ENCODE peak calls at places on chromosomes 4 and X, in four cellular contexts. L, Z, T and Y are unnamed samples.

GRCh38 chr4:11271263-11271662 is 157.4 kb downstream of the HS3ST1 start:
- DNase-seq in L (no peak), Z (no peak), T (no peak), Y (no peak)

GRCh38 chrX:35919536-35920309 is at the start of gene CFAP47:
- DNase-seq in T (peak), Z (no peak), L (no peak), Y (no peak)

GRCh38 chr4:90328558-90328957 is 201.4 kb downstream of the CCSER1 start:
- DNase-seq in Z (peak), L (no peak), T (peak), Y (peak)

GRCh38 chr4:133711817-133712216 is 489.8 kb downstream of the PABPC4L start:
- DNase-seq in T (no peak), Z (no peak), L (no peak), Y (no peak)

GRCh38 chr4:114383721-114384120 is 214.9 kb upstream of the UGT8 start:
- DNase-seq in T (no peak), L (no peak), Z (peak), Y (no peak)

GRCh38 chrX:154751121-154751668 is 318 bp upstream of the GAB3 start:
- DNase-seq in Z (no peak), T (peak), L (no peak), Y (no peak)

GRCh38 chr4:154490589-154491340 is 834 bp downstream of the DCHS2 start:
- DNase-seq in Z (peak), L (peak), T (no peak), Y (no peak)

GRCh38 chrX:16946971-16947562 is 609 bp downstream of the REPS2 start:
- DNase-seq in Z (no peak), T (peak), L (no peak), Y (peak)

GRCh38 chr4:26325191-26325590 is 4.4 kb downstream of the RBPJ start:
- DNase-seq in T (no peak), L (no peak), Z (peak), Y (peak)

GRCh38 chrX:31921236-31921635 is 849.4 kb upstream of the FTHL17 start:
- DNase-seq in T (no peak), L (no peak), Z (no peak), Y (no peak)

GRCh38 chr4:84499065-84499982 is at the start of gene NKX6-1:
- DNase-seq in T (peak), Z (peak), L (no peak), Y (no peak)

GRCh38 chrX:55057691-55058249 is 17.1 kb upstream of the PAGE2B start:
- DNase-seq in Z (peak), L (peak), T (no peak), Y (peak)

GRCh38 chrX:15909605-15910004 is 55.0 kb upstream of the AP1S2 start:
- DNase-seq in Z (no peak), T (no peak), L (no peak), Y (no peak)

GRCh38 chr4:168857546-168858314 is 152.3 kb downstream of the CBR4 start:
- DNase-seq in Z (peak), T (no peak), L (no peak), Y (no peak)

GRCh38 chrX:53001958-53002357 is 43.6 kb upstream of the FAM156A start:
- DNase-seq in T (no peak), Z (no peak), L (no peak), Y (no peak)